ENCODE peak calls at places on chromosomes 4 and X, in nine cellular contexts. O is left lung, R is lung, F is upper lobe of right lung, N is stomach, M is A549, Z is tibial artery, I is OCI-LY7, P is cardiac fibroblast. J is an unnamed sample.

GRCh38 chr4:163816494-163816893 is 322.0 kb downstream of the TMA16 start:
- DNase-seq in O (no peak), R (no peak), F (no peak), N (no peak), M (no peak), Z (no peak), I (peak; percentile 2), P (no peak), J (no peak)

GRCh38 chrX:72142094-72142843 is 10.6 kb upstream of the RTL5 start:
- DNase-seq in O (no peak), R (no peak), F (no peak), N (no peak), M (no peak), Z (no peak), I (no peak), P (no peak), J (no peak)

GRCh38 chr4:137390707-137391106 is 141.6 kb downstream of the PCDH18 start:
- DNase-seq in O (no peak), R (no peak), F (no peak), N (no peak), M (no peak), Z (no peak), I (no peak), P (peak; percentile 72), J (peak; percentile 66)

GRCh38 chrX:107706309-107706708 is 69.3 kb downstream of the TSC22D3 start:
- DNase-seq in O (no peak), R (no peak), F (no peak), N (no peak), M (no peak), Z (no peak), I (no peak), P (no peak), J (no peak)

GRCh38 chrX:9911479-9911878 is 55.7 kb upstream of the CLDN34 start:
- DNase-seq in O (no peak), R (peak; percentile 35), F (no peak), N (no peak), M (no peak), Z (no peak), I (no peak), P (peak; percentile 59), J (no peak)

GRCh38 chrX:48972214-48973164 is 845 bp upstream of the KCND1 start:
- DNase-seq in O (no peak), R (peak; percentile 34), F (no peak), N (peak; percentile 40), M (peak; percentile 60), Z (peak; percentile 39), I (no peak), P (peak; percentile 68), J (no peak)

GRCh38 chr4:81786063-81786763 is 314.5 kb upstream of the RASGEF1B start:
- DNase-seq in O (no peak), R (no peak), F (no peak), N (no peak), M (no peak), Z (no peak), I (no peak), P (peak; percentile 67), J (no peak)

GRCh38 chr4:169040559-169041261 is 30.7 kb upstream of the CBR4 start:
- DNase-seq in O (no peak), R (no peak), F (no peak), N (peak; percentile 68), M (no peak), Z (no peak), I (no peak), P (no peak), J (no peak)

GRCh38 chr4:87506974-87507701 is 22.0 kb downstream of the SPARCL1 start:
- DNase-seq in O (no peak), R (no peak), F (no peak), N (no peak), M (no peak), Z (no peak), I (no peak), P (peak; percentile 91), J (peak; percentile 69)

GRCh38 chr4:87502580-87503238 is 26.5 kb downstream of the SPARCL1 start:
- DNase-seq in O (no peak), R (no peak), F (no peak), N (no peak), M (no peak), Z (no peak), I (no peak), P (peak; percentile 38), J (no peak)

GRCh38 chr4:87510747-87511146 is 18.4 kb downstream of the SPARCL1 start:
- DNase-seq in O (no peak), R (no peak), F (no peak), N (no peak), M (no peak), Z (no peak), I (no peak), P (no peak), J (no peak)

GRCh38 chr4:87511500-87511899 is 17.7 kb downstream of the SPARCL1 start:
- DNase-seq in O (no peak), R (no peak), F (no peak), N (no peak), M (no peak), Z (no peak), I (no peak), P (no peak), J (no peak)

GRCh38 chr4:87505862-87506261 is 23.3 kb downstream of the SPARCL1 start:
- DNase-seq in O (no peak), R (no peak), F (no peak), N (no peak), M (no peak), Z (no peak), I (no peak), P (no peak), J (no peak)
- TF ChIP-seq CTCF in O (no peak), R (no peak), F (no peak), N (no peak), M (no peak), Z (no peak), I (peak; percentile 55), P (no peak), J (no peak)

GRCh38 chr4:26457412-26457811 is 32.9 kb downstream of the CCKAR start:
- DNase-seq in O (no peak), R (no peak), F (no peak), N (no peak), M (no peak), Z (no peak), I (no peak), P (no peak), J (no peak)

GRCh38 chr4:26462874-26463273 is 27.4 kb downstream of the CCKAR start:
- DNase-seq in O (no peak), R (no peak), F (no peak), N (no peak), M (no peak), Z (no peak), I (no peak), P (no peak), J (no peak)

GRCh38 chr4:26458104-26458503 is 32.2 kb downstream of the CCKAR start:
- DNase-seq in O (no peak), R (no peak), F (no peak), N (no peak), M (no peak), Z (no peak), I (peak; percentile 35), P (no peak), J (peak; percentile 17)

GRCh38 chr4:26459054-26459755 is 31.1 kb downstream of the CCKAR start:
- DNase-seq in O (no peak), R (no peak), F (no peak), N (no peak), M (peak; percentile 59), Z (no peak), I (peak; percentile 76), P (peak; percentile 83), J (peak; percentile 67)

GRCh38 chr4:26459756-26460530 is 30.3 kb downstream of the CCKAR start:
- DNase-seq in O (no peak), R (no peak), F (no peak), N (no peak), M (no peak), Z (no peak), I (no peak), P (no peak), J (peak; percentile 62)
- H3K4me3 ChIP-seq in O (no peak overlapping the region), R (no peak overlapping the region), F (no peak overlapping the region), N (no peak overlapping the region), M (no peak overlapping the region), Z (no peak overlapping the region), I (no peak overlapping the region), P (no peak overlapping the region), J (no peak overlapping the region)

GRCh38 chr4:89835413-89835812 is 1.5 kb downstream of the SNCA start:
- DNase-seq in O (no peak), R (no peak), F (no peak), N (no peak), M (no peak), Z (no peak), I (no peak), P (no peak), J (no peak)

GRCh38 chr4:89834486-89835209 is 2.3 kb downstream of the SNCA start:
- DNase-seq in O (no peak), R (no peak), F (no peak), N (no peak), M (no peak), Z (no peak), I (no peak), P (no peak), J (no peak)

DNA sequence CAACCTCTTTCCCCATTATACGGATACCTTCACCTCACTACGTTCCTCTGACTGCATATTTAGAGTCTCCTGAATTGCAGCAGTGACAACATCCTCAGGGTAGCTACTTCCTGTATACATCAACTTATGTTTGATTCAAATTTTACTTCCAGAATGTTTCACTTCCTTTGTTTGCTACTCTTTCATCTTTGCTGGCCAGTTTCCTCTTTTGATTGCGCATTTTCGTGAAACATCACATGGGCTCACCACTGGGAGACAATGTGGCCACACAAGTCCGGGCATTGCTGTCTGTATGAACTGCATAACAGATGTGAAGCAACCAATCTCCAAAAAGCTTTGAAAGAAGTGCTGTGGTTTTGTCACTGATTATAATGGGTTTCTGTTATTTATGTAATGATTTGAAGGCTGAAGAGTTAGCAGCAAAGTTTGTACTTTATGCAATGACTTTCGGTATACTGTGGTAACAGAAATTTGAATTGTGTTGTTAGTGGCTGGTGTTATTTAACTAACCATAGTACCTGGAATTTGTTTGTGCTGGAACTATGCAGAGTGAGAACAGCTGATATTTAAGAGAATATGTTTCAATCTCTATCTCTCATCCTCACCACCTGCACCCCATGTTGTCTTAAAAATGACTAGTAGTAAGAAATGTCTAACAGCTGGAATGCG is 7.4 kb downstream of the SNCA start:
- DNase-seq in O (peak; percentile 54), R (no peak), F (no peak), N (no peak), M (no peak), Z (peak; percentile 35), I (peak; percentile 35), P (peak; percentile 31), J (no peak)
- TF ChIP-seq CTCF in O (no peak), R (no peak), F (no peak), N (no peak), M (no peak), Z (no peak), I (no peak), P (no peak), J (no peak)

DNA sequence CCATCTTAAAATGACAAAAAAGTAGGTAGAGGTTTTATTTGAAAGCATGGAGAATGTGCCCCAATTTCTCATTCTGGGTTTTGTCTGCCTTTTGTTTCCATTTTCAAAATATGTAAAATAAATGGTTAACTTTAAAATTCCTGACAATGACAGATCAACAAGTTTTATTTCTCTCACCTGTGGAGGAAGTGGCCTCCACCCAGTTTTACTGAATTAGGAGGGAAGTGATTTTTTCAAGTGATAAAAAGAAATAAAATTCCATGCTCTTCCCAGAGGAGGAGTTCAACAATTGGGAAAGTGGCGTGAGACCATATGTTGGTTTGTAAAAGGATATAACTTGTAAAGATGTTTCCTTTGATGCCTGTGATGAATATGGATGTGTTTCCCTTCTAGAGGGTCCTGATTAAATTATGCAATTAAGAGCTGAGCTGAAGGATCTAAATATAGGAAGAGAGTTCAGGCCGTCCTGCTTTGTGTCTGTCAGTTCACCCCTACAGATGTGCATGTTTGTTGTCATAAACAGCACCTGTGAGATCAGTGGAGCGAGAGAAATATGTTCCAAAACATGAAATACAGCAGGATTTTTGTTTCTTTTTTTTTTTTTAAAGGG is 19.5 kb downstream of the SMAD1 start:
- DNase-seq in O (no peak), R (no peak), F (no peak), N (no peak), M (no peak), Z (no peak), I (peak; percentile 96), P (no peak), J (no peak)
- H3K4me3 ChIP-seq in O (no peak overlapping the region), R (no peak overlapping the region), F (no peak overlapping the region), N (no peak overlapping the region), M (no peak overlapping the region), Z (no peak overlapping the region), I (peak overlapping the region; percentile 51), P (no peak overlapping the region), J (no peak overlapping the region)

J was measured in AG09309.